ENCODE peak calls at places on chromosomes 6 and 20, in four cellular contexts. J, A, K and G are unnamed samples.

GRCh38 chr6:73236147-73236750 is 11.0 kb upstream of the KHDC1L start:
- DNase-seq in K (no peak), A (peak; percentile 82), J (peak; percentile 97), G (no peak)

GRCh38 chr6:90222724-90223198 is 73.9 kb downstream of the BACH2 start:
- DNase-seq in A (no peak), K (no peak), J (peak; percentile 65), G (no peak)

GRCh38 chr6:160042014-160042773 is 73.3 kb downstream of the IGF2R start:
- DNase-seq in J (peak; percentile 49), K (no peak), A (peak; percentile 84), G (no peak)

GRCh38 chr6:32087574-32088486 is 21.3 kb downstream of the TNXB start:
- DNase-seq in J (peak; percentile 46), K (peak; percentile 80), A (no peak), G (peak; percentile 87)

GRCh38 chr20:58523916-58524315 is 8.7 kb upstream of the APCDD1L start:
- DNase-seq in A (peak; percentile 86), J (peak; percentile 49), K (no peak), G (no peak)

GRCh38 chr6:41411961-41412360 is 76.6 kb downstream of the NCR2 start:
- DNase-seq in J (no peak), K (no peak), A (no peak), G (no peak)

GRCh38 chr20:3276400-3277015 is 37.5 kb upstream of the SLC4A11 start:
- DNase-seq in K (no peak), A (no peak), J (peak; percentile 22), G (peak; percentile 23)

GRCh38 chr6:92977018-92977417 is 442.3 kb downstream of the EPHA7 start:
- DNase-seq in A (no peak), J (no peak), K (no peak), G (no peak)

GRCh38 chr6:111925296-111925695 is 52.0 kb upstream of the FYN start:
- DNase-seq in J (peak; percentile 82), A (peak; percentile 76), K (no peak), G (no peak)

GRCh38 chr20:16576219-16576618 is 3.0 kb upstream of the KIF16B start:
- DNase-seq in A (no peak), K (no peak), J (no peak), G (no peak)

GRCh38 chr6:151289399-151290007 is 49.7 kb downstream of the AKAP12 start:
- DNase-seq in A (peak; percentile 30), K (no peak), J (no peak), G (no peak)

GRCh38 chr6:75183099-75183541 is 22.7 kb downstream of the COL12A1 start:
- DNase-seq in J (peak; percentile 36), A (peak; percentile 37), K (no peak), G (no peak)

GRCh38 chr6:147390909-147391536 is 117.5 kb upstream of the SAMD5 start:
- DNase-seq in A (peak; percentile 4), K (no peak), J (peak; percentile 39), G (peak; percentile 36)

GRCh38 chr6:129264480-129265045 is 381.6 kb downstream of the LAMA2 start:
- DNase-seq in K (no peak), A (peak; percentile 29), J (peak; percentile 49), G (no peak)

GRCh38 chr20:36493013-36493800 is 48.1 kb upstream of the MYL9 start:
- DNase-seq in J (no peak), A (no peak), K (no peak), G (peak; percentile 30)

GRCh38 chr20:46673394-46674252 is 15.6 kb downstream of the TP53RK start:
- DNase-seq in J (no peak), K (no peak), A (no peak), G (no peak)

GRCh38 chr20:39904713-39905112 is 784.3 kb downstream of the MAFB start:
- DNase-seq in A (no peak), J (no peak), K (no peak), G (no peak)

GRCh38 chr6:41073968-41074691 is 1.4 kb downstream of the NFYA start:
- DNase-seq in J (peak; percentile 41), K (no peak), A (peak; percentile 35), G (peak; percentile 18)

GRCh38 chr6:51579013-51579412 is 508.4 kb downstream of the PKHD1 start:
- DNase-seq in A (no peak), J (no peak), K (no peak), G (no peak)

GRCh38 chr20:45101333-45101850 is 465 bp upstream of the KCNS1 start:
- DNase-seq in J (no peak), K (no peak), A (no peak), G (no peak)

GRCh38 chr6:153059757-153060156 is 57.2 kb upstream of the MTRF1L start:
- DNase-seq in K (no peak), J (no peak), A (no peak), G (no peak)

GRCh38 chr6:127177030-127177928 is 58.8 kb downstream of the RSPO3 start:
- DNase-seq in K (no peak), A (peak; percentile 75), J (peak; percentile 63), G (no peak)

GRCh38 chr6:126696921-126697693 is 357.2 kb downstream of the CENPW start:
- DNase-seq in A (no peak), K (no peak), J (no peak), G (no peak)

GRCh38 chr20:5770987-5771318 is 20.8 kb downstream of the SHLD1 start:
- DNase-seq in J (no peak), A (no peak), K (no peak), G (no peak)

GRCh38 chr6:131017962-131018361 is 45.1 kb downstream of the EPB41L2 start:
- DNase-seq in A (no peak), K (no peak), J (no peak), G (no peak)

GRCh38 chr6:45072673-45073072 is 255.5 kb upstream of the RUNX2 start:
- DNase-seq in J (no peak), A (no peak), K (no peak), G (no peak)

GRCh38 chr6:10424005-10424404 is 9.1 kb upstream of the TFAP2A start:
- DNase-seq in J (no peak), K (no peak), A (no peak), G (no peak)

GRCh38 chr6:149284904-149285303 is 32.6 kb upstream of the TAB2 start:
- DNase-seq in J (no peak), K (no peak), A (no peak), G (no peak)

GRCh38 chr20:21381619-21382018 is 15.7 kb downstream of the NKX2-4 start:
- DNase-seq in J (no peak), A (no peak), K (no peak), G (no peak)

GRCh38 chr6:90914312-90914711 is 327.4 kb upstream of the MAP3K7 start:
- DNase-seq in K (no peak), J (no peak), A (no peak), G (no peak)

GRCh38 chr6:39688494-39688893 is 36.7 kb downstream of the KIF6 start:
- DNase-seq in K (no peak), A (peak; percentile 76), J (peak; percentile 71), G (no peak)

GRCh38 chr6:83252717-83253116 is 59.6 kb downstream of the RWDD2A start:
- DNase-seq in J (peak; percentile 85), A (peak; percentile 69), K (no peak), G (no peak)

GRCh38 chr6:43183441-43183840 is 1.4 kb downstream of the CUL9 start:
- DNase-seq in K (no peak), A (no peak), J (no peak), G (no peak)
- H3K9me3 ChIP-seq in K (no peaks in the 10 kb centered on the region), A (no peaks in the 10 kb centered on the region), J (no peaks in the 10 kb centered on the region), G (no peaks in the 10 kb centered on the region)

GRCh38 chr20:710762-711120 is 35.1 kb upstream of the SCRT2 start:
- DNase-seq in A (no peak), J (no peak), K (no peak), G (no peak)

GRCh38 chr20:709864-710761 is 34.5 kb upstream of the SCRT2 start:
- DNase-seq in J (no peak), K (no peak), A (no peak), G (no peak)

GRCh38 chr20:708956-709355 is 33.4 kb upstream of the SCRT2 start:
- DNase-seq in A (no peak), J (no peak), K (no peak), G (no peak)

GRCh38 chr20:707711-708110 is 32.1 kb upstream of the SCRT2 start:
- DNase-seq in J (no peak), K (no peak), A (no peak), G (no peak)

GRCh38 chr20:709421-709820 is 33.8 kb upstream of the SCRT2 start:
- DNase-seq in K (no peak), A (no peak), J (no peak), G (no peak)
- H3K9me3 ChIP-seq in K (peaks cover 22% of the 10 kb centered on the region), A (no peaks in the 10 kb centered on the region), J (peaks cover 3% of the 10 kb centered on the region), G (peaks cover 8% of the 10 kb centered on the region)

GRCh38 chr6:85662251-85662650 is 19.6 kb upstream of the SYNCRIP start:
- DNase-seq in K (no peak), J (no peak), A (no peak), G (no peak)

GRCh38 chr6:85660181-85660611 is 17.5 kb upstream of the SYNCRIP start:
- DNase-seq in K (no peak), J (peak; percentile 98), A (peak; percentile 98), G (no peak)
- H3K9me3 ChIP-seq in K (no peaks in the 10 kb centered on the region), J (no peaks in the 10 kb centered on the region), A (no peaks in the 10 kb centered on the region), G (no peaks in the 10 kb centered on the region)

GRCh38 chr6:30963641-30964040 is 19.9 kb upstream of the MUC21 start:
- DNase-seq in A (peak; percentile 69), K (no peak), J (peak; percentile 47), G (no peak)
- H3K9me3 ChIP-seq in A (no peaks in the 10 kb centered on the region), K (peaks cover 4% of the 10 kb centered on the region), J (no peaks in the 10 kb centered on the region), G (no peaks in the 10 kb centered on the region)

DNA sequence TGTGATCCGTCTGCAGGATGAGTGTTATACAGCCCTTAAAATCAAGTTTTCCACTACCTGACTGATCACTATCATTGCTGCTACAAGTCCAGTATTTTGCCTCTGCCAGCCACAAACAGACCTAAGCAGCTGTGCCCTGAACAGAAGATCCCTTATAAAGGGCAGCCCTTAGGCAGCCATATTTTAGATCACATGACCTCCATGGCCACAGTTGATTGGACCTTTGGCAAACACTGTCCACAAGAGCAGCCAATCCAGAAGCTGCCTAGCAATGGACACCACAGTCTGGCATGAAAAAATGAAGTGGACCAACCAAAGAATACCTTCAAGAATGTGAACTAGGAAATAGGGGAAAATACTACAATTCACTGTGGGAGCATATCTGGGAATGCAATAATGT is 50.8 kb downstream of the MC3R start:
- DNase-seq in J (no peak), A (no peak), K (no peak), G (no peak)
- H3K9me3 ChIP-seq in J (peaks cover 6% of the 10 kb centered on the region), A (peaks cover 4% of the 10 kb centered on the region), K (peaks cover 5% of the 10 kb centered on the region), G (peaks cover 2% of the 10 kb centered on the region)

GRCh38 chr6:164453835-164454234 is 855.6 kb downstream of the C6orf118 start:
- DNase-seq in J (no peak), K (no peak), A (no peak), G (no peak)
- H3K9me3 ChIP-seq in J (peaks cover 5% of the 10 kb centered on the region), K (peaks cover 2% of the 10 kb centered on the region), A (no peaks in the 10 kb centered on the region), G (no peaks in the 10 kb centered on the region)

GRCh38 chr20:29762620-29763019 is 1494.8 kb upstream of the DEFB115 start:
- DNase-seq in A (no peak), K (no peak), J (no peak), G (no peak)
- H3K9me3 ChIP-seq in A (peaks cover 4% of the 10 kb centered on the region), K (peaks cover 16% of the 10 kb centered on the region), J (peaks cover 6% of the 10 kb centered on the region), G (no peaks in the 10 kb centered on the region)